ENCODE peak calls at places on chromosomes 2 and 18, in ten cellular contexts. Z is thoracic aorta, E is endodermal cell, I is lower lobe of right lung, B is GM12865, F is fibroblast of pulmonary artery, K is bronchial epithelial cell, V is tibial artery, D is epithelial cell of esophagus, Y is breast epithelium. W is an unnamed sample.

GRCh38 chr18:43587538-43588153 is 310.4 kb upstream of the SYT4 start:
- DNase-seq in Z (no peak), E (no peak), I (no peak), B (peak), F (peak), K (peak), V (no peak), D (peak), Y (no peak), W (peak)

GRCh38 chr2:67581751-67582150 is 184.6 kb downstream of the ETAA1 start:
- DNase-seq in Z (no peak), E (peak), I (no peak), B (peak), F (no peak), K (no peak), V (no peak), D (no peak), Y (no peak), W (no peak)

GRCh38 chr2:169184074-169184473 is 114.7 kb downstream of the DHRS9 start:
- DNase-seq in Z (no peak), E (no peak), I (no peak), B (no peak), F (peak), K (peak), V (no peak), D (peak), Y (no peak), W (no peak)

GRCh38 chr2:215425021-215425782 is 10.7 kb downstream of the FN1 start:
- DNase-seq in Z (no peak), E (no peak), I (no peak), B (no peak), F (peak), K (no peak), V (no peak), D (no peak), Y (no peak), W (peak)

GRCh38 chr2:122391726-122392125 is 636.3 kb downstream of the TSN start:
- DNase-seq in Z (no peak), E (no peak), I (no peak), B (no peak), F (no peak), K (peak), V (no peak), D (no peak), Y (no peak), W (no peak)

GRCh38 chr2:159126653-159127052 is 158.2 kb downstream of the TANC1 start:
- DNase-seq in Z (no peak), E (no peak), I (no peak), B (no peak), F (peak), K (peak), V (no peak), D (peak), Y (no peak), W (peak)

GRCh38 chr2:164479460-164479859 is 141.8 kb downstream of the GRB14 start:
- DNase-seq in Z (no peak), E (peak), I (no peak), B (no peak), F (peak), K (peak), V (no peak), D (peak), Y (no peak), W (peak)

GRCh38 chr2:154713605-154714004 is 15.1 kb downstream of the KCNJ3 start:
- DNase-seq in Z (no peak), E (no peak), I (no peak), B (no peak), F (no peak), K (no peak), V (no peak), D (no peak), Y (no peak), W (no peak)

GRCh38 chr2:227960356-227960755 is 88.9 kb downstream of the DAW1 start:
- DNase-seq in Z (no peak), E (no peak), I (no peak), B (no peak), F (no peak), K (no peak), V (no peak), D (no peak), Y (no peak), W (no peak)

GRCh38 chr2:185607943-185608342 is 130.7 kb upstream of the FSIP2 start:
- DNase-seq in Z (no peak), E (no peak), I (no peak), B (no peak), F (no peak), K (no peak), V (no peak), D (no peak), Y (no peak), W (no peak)

GRCh38 chr18:54641734-54642133 is 50.7 kb downstream of the DYNAP start:
- DNase-seq in Z (no peak), E (no peak), I (no peak), B (no peak), F (no peak), K (peak), V (no peak), D (peak), Y (no peak), W (no peak)

DNA sequence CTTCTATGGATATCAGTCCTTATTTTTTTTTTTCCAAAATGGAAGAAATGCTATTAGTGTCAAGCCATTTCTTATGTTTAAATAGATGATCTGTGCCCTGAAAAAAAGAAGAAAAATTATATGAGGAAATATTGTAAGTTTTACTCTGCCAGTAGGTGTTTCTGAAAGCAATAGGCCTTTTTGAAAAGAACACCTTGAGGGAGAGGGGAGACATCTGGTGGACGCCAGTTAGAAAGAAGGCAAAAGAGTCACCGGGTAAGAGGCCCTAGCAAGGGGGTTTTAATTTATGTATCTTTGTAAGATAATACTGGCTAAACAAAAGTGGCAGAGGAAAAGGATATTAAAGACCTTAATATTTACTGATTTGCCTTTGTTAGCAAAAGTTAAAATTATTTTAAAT is 56.1 kb downstream of the DYNAP start:
- DNase-seq in Z (no peak), E (peak), I (no peak), B (peak), F (peak), K (peak), V (no peak), D (peak), Y (no peak), W (peak)
- TF ChIP-seq CTCF in Z (no peak), E (peak), I (peak), B (peak), F (peak), K (peak), V (no peak), D (peak), Y (no peak), W (no peak)

GRCh38 chr2:62708751-62709150 is 3.2 kb downstream of the EHBP1 start:
- DNase-seq in Z (no peak), E (no peak), I (no peak), B (no peak), F (no peak), K (no peak), V (no peak), D (no peak), Y (no peak), W (no peak)
- H3K4me3 ChIP-seq in Z (no peak), E (no peak), I (no peak), B (no peak), F (no peak), K (no peak), V (no peak), D (peak), Y (no peak), W (peak)

DNA sequence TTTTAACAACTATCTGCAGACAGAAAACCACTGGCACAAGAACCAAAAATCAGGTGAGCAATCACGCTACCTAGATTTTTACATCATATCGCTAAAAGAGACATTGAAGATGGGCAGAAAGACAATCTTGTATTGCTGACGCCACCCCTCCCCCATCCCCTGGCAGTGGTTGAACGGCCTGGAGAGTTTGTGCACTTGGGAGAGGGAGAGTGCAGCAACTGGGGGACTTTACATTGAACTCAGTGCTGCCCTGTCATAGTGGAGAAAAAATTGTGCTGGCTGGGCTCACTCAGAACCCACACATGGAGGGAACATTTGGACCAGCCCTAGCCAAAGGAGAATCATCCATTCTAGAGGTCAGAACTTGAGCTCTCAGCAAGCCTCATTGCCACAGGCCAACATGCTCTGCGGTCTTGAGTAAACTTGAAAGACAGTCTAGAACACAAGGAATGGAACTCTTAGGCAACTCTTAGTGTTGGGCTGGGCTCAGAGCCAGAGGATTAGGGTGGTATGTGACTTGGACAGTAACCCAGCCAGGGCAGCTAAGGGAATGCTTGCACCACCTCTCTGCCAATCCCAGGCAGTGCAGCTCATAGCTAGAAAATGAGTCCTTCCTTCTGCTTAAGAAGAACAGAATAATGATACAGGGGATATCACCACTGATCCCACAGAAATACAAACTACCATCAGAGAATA is 220.0 kb upstream of the CYP26B1 start:
- DNase-seq in Z (peak), E (peak), I (peak), B (no peak), F (peak), K (peak), V (peak), D (peak), Y (peak), W (peak)
- TF ChIP-seq CTCF in Z (peak), E (peak), I (peak), B (no peak), F (peak), K (peak), V (peak), D (peak), Y (no peak), W (peak)

DNA sequence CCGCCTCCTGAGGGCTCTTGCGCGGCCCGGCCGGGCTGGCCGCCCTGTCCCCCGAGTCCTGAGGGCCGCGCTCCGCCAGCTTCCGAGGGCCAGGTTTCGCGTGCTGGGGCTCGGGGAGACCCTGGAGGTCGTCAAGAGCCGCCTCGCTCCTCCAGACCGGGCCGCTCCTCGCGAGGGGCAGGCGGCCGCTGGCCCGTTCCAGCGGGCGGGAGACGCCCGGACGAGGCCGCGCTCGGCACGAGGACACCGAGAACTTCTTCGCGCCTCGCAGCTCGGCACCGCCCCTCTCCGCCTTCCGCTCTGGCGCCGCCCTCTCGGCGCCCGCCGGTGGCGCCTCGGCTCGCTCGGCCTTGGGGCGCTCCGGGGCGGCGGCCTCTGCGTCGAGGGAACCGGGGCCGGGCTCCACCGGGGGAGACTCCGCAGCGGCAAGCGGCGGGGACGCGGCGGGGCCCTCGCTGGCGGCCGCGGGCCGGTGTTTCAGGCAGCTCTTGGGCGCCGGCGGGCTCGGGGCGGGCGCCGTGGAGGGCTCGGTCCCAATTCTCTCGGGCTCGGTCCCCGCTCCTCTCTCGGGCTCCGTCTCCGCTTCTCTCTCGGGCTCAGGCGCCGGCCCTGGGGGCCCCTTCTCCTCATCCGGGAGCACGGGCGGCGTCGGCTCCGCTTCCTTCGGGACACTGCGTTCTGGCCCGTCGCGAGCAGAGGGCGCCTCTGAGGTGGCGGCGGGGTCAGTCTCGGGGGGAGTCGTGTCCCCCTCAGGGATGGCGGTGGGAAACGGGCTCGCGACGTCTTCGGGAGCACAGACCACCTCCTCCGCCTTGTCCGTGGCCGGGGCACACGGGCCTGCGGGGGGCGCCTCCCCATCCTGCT is 91.6 kb upstream of the MGAT4A start:
- DNase-seq in Z (no peak), E (peak), I (peak), B (no peak), F (no peak), K (no peak), V (peak), D (peak), Y (no peak), W (no peak)
- H3K4me3 ChIP-seq in Z (peak), E (no peak), I (peak), B (no peak), F (peak), K (peak), V (peak), D (peak), Y (peak), W (no peak)

GRCh38 chr2:238243496-238244076 is 3.7 kb upstream of the HES6 start:
- DNase-seq in Z (no peak), E (peak), I (no peak), B (no peak), F (no peak), K (no peak), V (no peak), D (no peak), Y (no peak), W (no peak)
- TF ChIP-seq CTCF in Z (no peak), E (peak), I (no peak), B (no peak), F (no peak), K (no peak), V (no peak), D (peak), Y (no peak), W (no peak)

GRCh38 chr2:127639111-127639474 is 6.9 kb upstream of the GPR17 start:
- DNase-seq in Z (no peak), E (no peak), I (no peak), B (no peak), F (no peak), K (no peak), V (no peak), D (no peak), Y (no peak), W (no peak)

GRCh38 chr2:127638361-127639110 is 7.4 kb upstream of the GPR17 start:
- DNase-seq in Z (no peak), E (peak), I (no peak), B (no peak), F (no peak), K (peak), V (no peak), D (peak), Y (no peak), W (no peak)

GRCh38 chr2:127636248-127637235 is 9.4 kb upstream of the GPR17 start:
- DNase-seq in Z (no peak), E (no peak), I (no peak), B (no peak), F (no peak), K (no peak), V (no peak), D (no peak), Y (no peak), W (no peak)

GRCh38 chr2:127637236-127637630 is 8.7 kb upstream of the GPR17 start:
- DNase-seq in Z (no peak), E (peak), I (no peak), B (no peak), F (no peak), K (no peak), V (no peak), D (no peak), Y (no peak), W (no peak)

DNA sequence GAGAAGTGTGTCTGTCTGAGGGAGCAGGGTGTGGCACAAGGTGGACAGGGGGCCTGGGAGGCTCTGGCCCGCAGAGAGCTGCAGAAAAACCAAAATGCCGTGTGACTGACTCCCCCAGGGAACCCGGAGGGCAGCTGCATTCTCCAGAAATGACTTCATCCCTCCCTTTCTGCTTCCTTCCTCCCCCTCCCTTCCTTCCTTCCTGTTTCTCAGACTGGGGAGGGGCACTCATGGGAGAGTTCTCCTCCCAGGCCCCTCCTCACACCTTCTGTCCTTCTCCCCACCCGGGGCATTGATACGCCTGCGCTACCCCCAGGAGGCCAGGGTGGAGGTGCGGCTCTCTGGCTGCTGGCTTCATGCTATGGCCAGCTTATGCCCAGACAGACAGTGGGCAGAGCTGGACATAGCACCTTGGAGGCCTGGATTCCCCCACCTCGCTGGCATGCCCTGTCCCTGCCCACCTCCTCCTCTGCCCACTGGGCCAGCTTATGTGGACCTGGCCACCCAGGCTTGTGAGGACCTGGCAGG is 8.2 kb upstream of the GPR17 start:
- DNase-seq in Z (no peak), E (peak), I (no peak), B (no peak), F (peak), K (peak), V (no peak), D (peak), Y (no peak), W (peak)
- H3K4me3 ChIP-seq in Z (no peak), E (no peak), I (no peak), B (no peak), F (no peak), K (no peak), V (no peak), D (no peak), Y (no peak), W (no peak)

GRCh38 chr2:56217106-56217505 is 33.3 kb downstream of the CCDC85A start:
- DNase-seq in Z (no peak), E (peak), I (no peak), B (no peak), F (no peak), K (no peak), V (no peak), D (no peak), Y (no peak), W (no peak)
- TF ChIP-seq CTCF in Z (no peak), E (peak), I (no peak), B (no peak), F (no peak), K (no peak), V (no peak), D (no peak), Y (no peak), W (no peak)

GRCh38 chr2:70613510-70613909 is 59.9 kb upstream of the TGFA start:
- DNase-seq in Z (no peak), E (peak), I (no peak), B (no peak), F (no peak), K (no peak), V (no peak), D (peak), Y (no peak), W (no peak)
- H3K4me3 ChIP-seq in Z (no peak), E (no peak), I (no peak), B (no peak), F (no peak), K (no peak), V (no peak), D (no peak), Y (no peak), W (no peak)

GRCh38 chr2:216985658-216986141 is 125.8 kb upstream of the TNP1 start:
- DNase-seq in Z (no peak), E (peak), I (no peak), B (no peak), F (no peak), K (no peak), V (no peak), D (no peak), Y (no peak), W (no peak)

GRCh38 chr2:216991563-216991962 is 131.7 kb upstream of the TNP1 start:
- DNase-seq in Z (no peak), E (no peak), I (no peak), B (no peak), F (peak), K (no peak), V (peak), D (no peak), Y (no peak), W (peak)

GRCh38 chr2:216987176-216987809 is 127.4 kb upstream of the TNP1 start:
- DNase-seq in Z (no peak), E (no peak), I (no peak), B (no peak), F (no peak), K (no peak), V (peak), D (no peak), Y (no peak), W (peak)

GRCh38 chr2:216992056-216992455 is 132.2 kb upstream of the TNP1 start:
- DNase-seq in Z (no peak), E (no peak), I (no peak), B (no peak), F (no peak), K (no peak), V (no peak), D (no peak), Y (no peak), W (no peak)

GRCh38 chr2:216989335-216990129 is 129.7 kb upstream of the TNP1 start:
- DNase-seq in Z (no peak), E (no peak), I (no peak), B (no peak), F (peak), K (peak), V (no peak), D (peak), Y (no peak), W (peak)
- TF ChIP-seq CTCF in Z (no peak), E (peak), I (no peak), B (no peak), F (peak), K (no peak), V (no peak), D (peak), Y (no peak), W (peak)

DNA sequence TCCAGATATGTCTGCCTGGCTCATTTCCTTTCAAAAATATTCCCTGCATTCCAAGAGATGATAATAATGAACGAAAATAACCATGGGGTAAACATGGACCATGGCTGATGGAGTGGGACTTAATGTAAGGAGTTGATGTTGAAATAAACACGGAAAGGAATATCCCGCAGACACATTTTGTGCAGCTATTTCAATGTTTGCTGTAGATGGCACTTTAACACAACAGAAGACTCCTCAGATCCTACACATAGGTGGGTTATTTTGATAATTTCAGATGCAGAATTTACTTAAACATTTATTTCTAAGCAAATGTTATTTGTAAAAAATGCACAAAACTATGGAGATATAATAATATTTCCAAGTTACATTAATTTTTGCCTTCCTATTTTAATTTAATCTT is 87.5 kb upstream of the DYNAP start:
- DNase-seq in Z (no peak), E (no peak), I (no peak), B (no peak), F (peak), K (no peak), V (no peak), D (no peak), Y (no peak), W (peak)
- H3K4me3 ChIP-seq in Z (no peak), E (no peak), I (no peak), B (no peak), F (no peak), K (no peak), V (no peak), D (no peak), Y (no peak), W (no peak)

W was measured in fibroblast of the aortic adventitia.